ENCODE peak calls at places on chromosomes 1 and 21, in nine cellular contexts. V, M, S, W, G, P, Z, L and R are unnamed samples. For H3K27me3, the result is how much of the 10 kb centered on the place peaks cover.

GRCh38 chr21:35037384-35038105 is 11.6 kb downstream of the RUNX1 start:
- DNase-seq in M (no peak), S (no peak), P (no peak), W (no peak), Z (no peak), G (no peak), L (no peak), V (no peak), R (no peak)

GRCh38 chr1:152052606-152053005 is 15.8 kb upstream of the S100A11 start:
- DNase-seq in V (peak), P (peak), M (no peak), Z (peak), W (peak), G (peak), L (peak), S (peak), R (peak)

GRCh38 chr1:1429671-1430073 is 5.8 kb upstream of the VWA1 start:
- DNase-seq in M (no peak), W (no peak), S (peak), L (no peak), G (no peak), Z (no peak), P (no peak), V (no peak), R (no peak)

GRCh38 chr1:209074575-209075250 is 508.8 kb upstream of the CAMK1G start:
- DNase-seq in S (no peak), W (no peak), Z (no peak), G (no peak), M (no peak), P (no peak), V (no peak), L (no peak), R (no peak)

GRCh38 chr1:37094302-37094701 is 60.0 kb upstream of the GRIK3 start:
- DNase-seq in L (no peak), Z (no peak), V (no peak), G (no peak), P (no peak), S (no peak), W (no peak), M (peak), R (no peak)

GRCh38 chr1:230399321-230400006 is 26.7 kb downstream of the PGBD5 start:
- DNase-seq in Z (no peak), W (no peak), M (no peak), S (no peak), G (no peak), V (no peak), L (no peak), P (no peak), R (peak)

GRCh38 chr1:162463021-162463420 is 34.6 kb upstream of the UHMK1 start:
- DNase-seq in P (no peak), W (no peak), Z (no peak), L (no peak), M (no peak), V (no peak), G (no peak), S (peak), R (no peak)

GRCh38 chr1:116334868-116335649 is 38.0 kb upstream of the ATP1A1 start:
- DNase-seq in M (no peak), Z (no peak), V (no peak), W (no peak), P (no peak), G (no peak), S (no peak), L (no peak), R (no peak)

GRCh38 chr1:212034516-212035122 is 738 bp downstream of the INTS7 start:
- DNase-seq in S (no peak), W (no peak), Z (no peak), G (no peak), V (no peak), P (no peak), M (no peak), L (no peak), R (no peak)

GRCh38 chr1:156276532-156276931 is 6.1 kb downstream of the SMG5 start:
- DNase-seq in L (no peak), P (no peak), V (no peak), G (no peak), S (no peak), W (no peak), M (no peak), Z (no peak), R (no peak)

GRCh38 chr1:67552336-67552759 is 122.1 kb upstream of the SERBP1 start:
- DNase-seq in G (no peak), W (peak), L (peak), P (no peak), S (no peak), V (no peak), Z (no peak), M (no peak), R (no peak)

GRCh38 chr21:40667964-40668363 is 179.0 kb downstream of the DSCAM start:
- DNase-seq in Z (no peak), S (peak), W (no peak), P (no peak), L (no peak), M (no peak), G (no peak), V (no peak), R (no peak)

GRCh38 chr1:157112186-157112867 is 12.7 kb upstream of the ETV3L start:
- DNase-seq in S (no peak), G (no peak), M (no peak), L (no peak), Z (no peak), V (no peak), P (no peak), W (no peak), R (no peak)

GRCh38 chr1:113608371-113608770 is 150.9 kb downstream of the PHTF1 start:
- DNase-seq in Z (no peak), W (no peak), M (no peak), L (no peak), V (no peak), S (no peak), P (no peak), G (no peak), R (no peak)

GRCh38 chr1:94599090-94599813 is 57.7 kb upstream of the F3 start:
- DNase-seq in P (no peak), V (no peak), L (no peak), S (no peak), Z (peak), G (peak), W (peak), M (no peak), R (no peak)

GRCh38 chr1:10710489-10710888 is 86.0 kb downstream of the CASZ1 start:
- DNase-seq in V (no peak), M (no peak), Z (no peak), G (no peak), W (no peak), P (no peak), S (no peak), L (no peak), R (no peak)

GRCh38 chr1:77539510-77540142 is 142.8 kb downstream of the ZZZ3 start:
- DNase-seq in S (peak), V (no peak), G (no peak), P (no peak), W (no peak), M (no peak), Z (no peak), L (no peak), R (no peak)

GRCh38 chr1:172609528-172609927 is 49.4 kb upstream of the FASLG start:
- DNase-seq in M (no peak), G (no peak), Z (no peak), W (no peak), P (no peak), V (no peak), S (peak), L (no peak), R (no peak)

GRCh38 chr1:204084247-204084772 is 11.4 kb downstream of the SOX13 start:
- DNase-seq in P (no peak), W (peak), M (no peak), Z (peak), G (no peak), L (peak), S (no peak), V (no peak), R (no peak)

GRCh38 chr21:44281801-44282200 is 3.9 kb upstream of the AIRE start:
- DNase-seq in G (no peak), S (no peak), L (no peak), M (no peak), Z (no peak), V (no peak), P (peak), W (no peak), R (no peak)

GRCh38 chr1:15083578-15083977 is 70.0 kb upstream of the TMEM51 start:
- DNase-seq in G (no peak), V (no peak), S (no peak), W (no peak), Z (no peak), L (no peak), P (no peak), M (no peak), R (no peak)

GRCh38 chr1:167428418-167428817 is 89.9 kb downstream of the CD247 start:
- DNase-seq in Z (no peak), V (no peak), L (no peak), P (no peak), M (no peak), G (no peak), W (no peak), S (no peak), R (no peak)

GRCh38 chr1:59171788-59172187 is 125.1 kb upstream of the FGGY start:
- DNase-seq in Z (no peak), S (no peak), V (no peak), L (no peak), M (no peak), G (no peak), W (no peak), P (no peak), R (no peak)

GRCh38 chr1:86739901-86740507 is 35.6 kb downstream of the SH3GLB1 start:
- DNase-seq in P (no peak), V (no peak), L (no peak), S (no peak), G (no peak), M (peak), W (no peak), Z (no peak), R (no peak)

GRCh38 chr1:209583408-209583807 is at the start of gene CAMK1G:
- DNase-seq in L (no peak), W (no peak), M (no peak), V (no peak), S (peak), Z (no peak), P (no peak), G (no peak), R (no peak)

GRCh38 chr1:25192154-25192553 is 40.1 kb downstream of the SYF2 start:
- DNase-seq in G (no peak), W (no peak), V (no peak), M (no peak), L (no peak), P (no peak), Z (no peak), S (no peak), R (no peak)

GRCh38 chr1:217260676-217261075 is 370.2 kb downstream of the GPATCH2 start:
- DNase-seq in S (no peak), V (no peak), G (no peak), Z (no peak), W (no peak), P (no peak), L (no peak), M (no peak), R (no peak)

GRCh38 chr1:66332524-66332853 is 201.5 kb upstream of the SGIP1 start:
- DNase-seq in V (no peak), P (no peak), L (no peak), M (no peak), S (no peak), Z (no peak), G (no peak), W (no peak), R (no peak)

GRCh38 chr1:66335125-66335524 is 198.8 kb upstream of the SGIP1 start:
- DNase-seq in S (no peak), Z (no peak), L (no peak), P (no peak), G (no peak), W (no peak), M (no peak), V (no peak), R (no peak)

GRCh38 chr1:66333463-66334232 is 200.3 kb upstream of the SGIP1 start:
- DNase-seq in L (peak), S (no peak), G (no peak), M (no peak), V (peak), P (peak), W (no peak), Z (no peak), R (no peak)

GRCh38 chr1:66335859-66336640 is 197.9 kb upstream of the SGIP1 start:
- DNase-seq in P (peak), Z (peak), M (peak), V (peak), L (peak), G (peak), S (no peak), W (peak), R (peak)

GRCh38 chr1:66334311-66334710 is 199.6 kb upstream of the SGIP1 start:
- DNase-seq in M (no peak), W (no peak), L (no peak), G (no peak), V (no peak), S (no peak), P (no peak), Z (no peak), R (no peak)
- H3K4me3 ChIP-seq in M (peak), W (peak), L (peak), G (peak), V (peak), S (no peak), P (peak), Z (peak), R (peak)

DNA sequence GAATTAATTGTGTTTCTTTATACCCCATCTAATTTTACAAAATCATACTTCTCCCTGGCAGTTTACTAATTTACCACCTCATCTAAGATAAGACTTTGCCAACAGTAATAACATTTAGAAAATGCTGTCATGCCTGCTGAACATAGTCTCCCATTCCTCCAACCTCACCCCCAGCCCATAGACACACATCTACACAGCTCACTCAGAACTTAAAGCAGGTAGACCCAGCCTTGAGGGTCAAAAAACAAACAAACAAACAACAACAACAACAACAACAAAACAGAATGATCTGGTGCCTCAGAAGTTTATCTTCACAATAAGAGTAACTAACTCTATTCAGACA is 94.0 kb downstream of the ZC3H11B start:
- DNase-seq in V (no peak), L (no peak), Z (no peak), W (no peak), M (no peak), G (no peak), S (no peak), P (no peak), R (no peak)
- H3K27ac ChIP-seq in V (no peak), L (no peak), Z (no peak), W (no peak), M (no peak), G (no peak), S (no peak), P (no peak), R (no peak)

DNA sequence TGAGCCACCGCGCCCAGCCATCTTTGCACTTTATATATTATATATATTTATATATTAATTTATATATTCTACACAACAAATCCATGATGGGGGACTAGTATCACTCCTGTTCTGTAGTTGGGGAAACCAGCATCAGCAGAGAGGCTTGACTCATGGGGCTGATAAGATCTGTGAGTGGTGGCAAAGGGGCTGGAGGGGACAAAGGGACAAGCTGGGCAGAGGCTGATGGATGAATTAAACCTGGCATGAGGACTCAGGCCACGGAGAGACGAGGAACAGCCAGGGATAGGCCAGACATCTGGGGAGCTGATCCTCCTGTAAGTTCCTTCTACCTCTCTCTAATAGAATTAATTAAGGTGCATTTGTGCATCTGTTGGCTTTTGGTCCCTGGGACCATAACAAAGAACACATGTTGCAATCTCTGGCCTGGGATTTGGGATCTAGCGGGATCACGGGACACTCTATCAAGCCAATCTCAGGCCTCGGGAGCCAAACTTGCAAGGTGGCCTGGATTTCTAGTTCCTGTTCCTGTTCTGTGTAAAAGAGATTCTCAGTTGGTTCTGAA is 7.6 kb downstream of the CNR2 start:
- DNase-seq in P (no peak), L (no peak), W (no peak), G (no peak), Z (no peak), M (no peak), S (no peak), V (no peak), R (no peak)
- H3K27me3 ChIP-seq in P (under half), L (under half), W (under half), G (under half), Z (under half), M (under half), S (under half), V (under half), R (under half)

GRCh38 chr21:38323721-38324591 is 67.2 kb downstream of the KCNJ15 start:
- DNase-seq in L (no peak), P (no peak), M (no peak), S (peak), Z (no peak), V (peak), G (no peak), W (no peak), R (no peak)
- H3K4me3 ChIP-seq in L (no peak), P (no peak), M (no peak), S (no peak), Z (no peak), V (no peak), G (no peak), W (no peak), R (no peak)

GRCh38 chr1:227314014-227314848 is 4.1 kb downstream of the CDC42BPA start:
- DNase-seq in W (no peak), G (no peak), S (no peak), M (no peak), Z (no peak), V (no peak), P (no peak), L (no peak), R (no peak)

GRCh38 chr1:227316941-227317540 is 1.3 kb downstream of the CDC42BPA start:
- DNase-seq in Z (no peak), P (no peak), S (peak), M (no peak), V (no peak), G (no peak), W (peak), L (no peak), R (no peak)

GRCh38 chr1:227317541-227318002 is 720 bp downstream of the CDC42BPA start:
- DNase-seq in P (peak), L (no peak), G (peak), W (peak), M (no peak), S (peak), V (no peak), Z (peak), R (peak)

GRCh38 chr1:227316456-227316855 is 1.8 kb downstream of the CDC42BPA start:
- DNase-seq in L (no peak), M (no peak), V (no peak), S (no peak), Z (no peak), G (no peak), P (no peak), W (no peak), R (no peak)

DNA sequence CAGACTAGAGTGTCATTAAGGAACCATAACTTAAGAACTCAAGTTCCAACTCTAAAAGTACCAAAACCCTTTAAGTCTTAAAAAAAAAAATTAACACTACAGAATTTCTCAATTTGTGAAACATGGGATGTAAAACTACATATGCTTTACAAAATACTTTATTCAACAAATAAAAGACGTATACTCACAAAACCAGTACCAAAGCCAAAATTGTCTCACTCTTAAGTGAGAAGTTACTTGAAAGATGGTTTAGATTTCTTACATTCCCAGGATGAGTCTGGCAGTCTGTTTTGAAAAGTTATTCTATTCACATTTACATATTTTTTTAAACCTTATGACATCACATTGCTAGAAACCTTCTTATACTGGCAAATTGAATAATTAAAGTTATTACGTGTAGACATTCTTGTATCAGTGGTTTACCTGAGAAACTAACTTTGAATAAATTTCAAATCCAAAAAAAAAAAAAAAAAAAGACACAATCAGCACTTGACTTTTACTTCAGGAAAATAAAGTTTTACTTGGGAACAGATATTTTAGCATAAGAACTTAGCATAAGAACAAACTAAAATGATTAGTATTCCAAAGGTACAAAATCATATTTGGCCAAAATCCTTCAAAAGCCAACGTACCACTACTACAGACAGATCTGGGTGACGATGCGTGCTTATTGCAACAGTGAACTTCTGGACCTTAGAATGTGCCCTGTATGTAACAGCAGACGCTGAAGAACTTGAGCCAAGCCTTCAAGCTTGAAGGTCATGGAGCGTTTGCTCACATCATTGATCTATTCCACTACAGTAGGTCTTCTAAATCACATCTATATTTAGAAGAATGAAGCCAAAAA is 2.6 kb downstream of the CDC42BPA start:
- DNase-seq in L (no peak), G (peak), W (peak), M (no peak), Z (no peak), V (no peak), P (no peak), S (peak), R (no peak)
- H3K27ac ChIP-seq in L (peak), G (peak), W (peak), M (no peak), Z (no peak), V (peak), P (no peak), S (peak), R (peak)